ENCODE peak calls at places on chromosomes 5 and 9, in six cellular contexts. W is H1, B is HL-60, P is HepG2, Q is GM23338, S is sigmoid colon. Z is an unnamed sample.
A peak's percentile ranks its signal among the peaks of the same experiment; 100 is the strongest.

GRCh38 chr5:17065468-17065867 is 129.4 kb upstream of the MYO10 start:
- DNase-seq in W (no peak), B (no peak), P (no peak), Q (no peak), S (no peak), Z (no peak)

GRCh38 chr5:103624035-103624461 is 61.5 kb upstream of the NUDT12 start:
- DNase-seq in W (no peak), B (no peak), P (no peak), Q (no peak), S (no peak), Z (no peak)

GRCh38 chr5:176714067-176714466 is 66.8 kb downstream of the TSPAN17 start:
- DNase-seq in W (no peak), B (no peak), P (no peak), Q (no peak), S (no peak), Z (no peak)

GRCh38 chr5:172086312-172086975 is 80.0 kb upstream of the FBXW11 start:
- DNase-seq in W (no peak), B (no peak), P (no peak), Q (no peak), S (peak; percentile 56), Z (no peak)

GRCh38 chr5:81542242-81542641 is 148.3 kb upstream of the ACOT12 start:
- DNase-seq in W (no peak), B (no peak), P (no peak), Q (no peak), S (no peak), Z (no peak)

GRCh38 chr5:55096860-55097259 is 5.6 kb upstream of the GZMA start:
- DNase-seq in W (no peak), B (no peak), P (no peak), Q (no peak), S (no peak), Z (no peak)

GRCh38 chr9:114409103-114409780 is 21.5 kb upstream of the AKNA start:
- DNase-seq in W (no peak), B (peak; percentile 57), P (no peak), Q (peak; percentile 45), S (no peak), Z (no peak)

GRCh38 chr9:15373201-15373530 is 49.5 kb upstream of the SNAPC3 start:
- DNase-seq in W (no peak), B (no peak), P (no peak), Q (no peak), S (no peak), Z (no peak)

GRCh38 chr5:172106511-172107356 is 81.3 kb downstream of the STK10 start:
- DNase-seq in W (no peak), B (peak; percentile 42), P (no peak), Q (peak; percentile 77), S (peak; percentile 78), Z (peak; percentile 86)

GRCh38 chr5:87231037-87231808 is 36.5 kb upstream of the RASA1 start:
- DNase-seq in W (no peak), B (no peak), P (no peak), Q (no peak), S (no peak), Z (no peak)

GRCh38 chr9:4769321-4770080 is 23.2 kb upstream of the RCL1 start:
- DNase-seq in W (no peak), B (no peak), P (no peak), Q (no peak), S (no peak), Z (no peak)

GRCh38 chr9:116395409-116396037 is 241.9 kb downstream of the PAPPA start:
- DNase-seq in W (no peak), B (no peak), P (no peak), Q (no peak), S (no peak), Z (no peak)

DNA sequence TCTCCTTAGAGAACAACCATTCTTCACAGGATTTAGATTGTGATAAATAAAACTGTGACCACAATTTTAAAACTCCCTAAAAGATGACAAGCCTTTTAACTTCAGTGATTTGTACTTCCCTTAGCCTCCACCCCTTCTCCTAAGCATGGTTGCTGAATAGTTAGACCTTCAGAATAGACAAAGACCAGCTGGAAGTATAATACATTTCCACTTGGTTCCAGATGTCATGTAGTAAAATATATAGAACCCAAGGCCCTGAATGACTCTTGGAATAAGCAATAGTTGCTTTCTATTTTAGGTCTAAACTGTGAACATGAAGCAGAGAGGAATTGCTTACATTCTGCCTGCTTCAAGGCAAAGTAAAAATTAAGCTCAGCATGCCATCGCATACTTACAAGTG is 208.7 kb downstream of the ARRDC3 start:
- DNase-seq in W (no peak), B (no peak), P (no peak), Q (no peak), S (no peak), Z (no peak)
- TF ChIP-seq POLR2AphosphoS5 in W (no peak), B (no peak), P (no peak), Q (no peak), S (no peak), Z (no peak)

GRCh38 chr5:67680109-67680508 is 483.5 kb upstream of the CD180 start:
- DNase-seq in W (no peak), B (no peak), P (no peak), Q (no peak), S (no peak), Z (no peak)
- TF ChIP-seq POLR2AphosphoS5 in W (no peak), B (no peak), P (no peak), Q (no peak), S (no peak), Z (no peak)

DNA sequence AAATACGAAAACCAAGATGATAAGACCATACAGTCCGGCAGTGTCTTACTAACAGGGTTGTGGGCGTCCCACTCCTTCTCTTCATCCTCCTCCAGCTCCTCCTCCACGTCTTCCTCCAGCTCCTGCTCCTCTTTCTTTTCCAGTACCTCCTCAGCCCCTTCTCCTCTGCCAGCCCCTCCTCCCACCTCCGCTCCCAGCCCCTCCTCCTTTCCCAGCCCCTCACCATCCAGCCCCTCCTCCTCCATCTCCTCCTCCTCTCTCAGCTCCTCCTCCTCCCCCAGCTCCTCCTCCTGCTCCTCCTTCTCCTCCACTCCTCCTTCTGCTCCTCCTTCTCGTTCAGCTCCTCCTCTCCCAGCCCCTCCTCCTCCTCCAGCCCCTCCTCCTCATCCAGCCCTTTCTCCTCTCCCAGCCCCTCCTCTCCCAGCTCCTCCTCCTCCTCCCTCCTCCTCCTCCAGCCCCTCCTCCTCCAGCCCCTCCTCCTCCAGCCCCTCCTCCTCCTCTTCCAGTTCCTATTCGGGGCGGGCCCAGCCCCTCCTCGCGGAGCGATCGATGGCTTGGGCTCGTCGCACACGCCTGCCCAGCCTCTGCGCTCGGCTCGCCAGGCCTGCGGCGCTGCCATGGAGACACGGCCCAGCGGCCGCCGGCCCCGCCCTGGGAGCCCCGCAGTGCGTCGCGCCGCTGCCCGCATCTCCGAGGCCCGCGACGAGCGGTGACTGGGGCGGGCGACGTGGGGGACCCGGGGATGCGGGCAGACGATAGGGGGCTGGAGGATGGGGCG is at the start of gene BRD3OS:
- DNase-seq in W (peak; percentile 99), B (peak; percentile 94), P (peak; percentile 88), Q (peak; percentile 99), S (peak; percentile 99), Z (peak; percentile 95)
- TF ChIP-seq POLR2AphosphoS5 in W (no peak), B (no peak), P (no peak), Q (peak; percentile 46), S (no peak), Z (peak; percentile 26)

GRCh38 chr9:76895186-76895585 is 10.7 kb downstream of the PRUNE2 start:
- DNase-seq in W (no peak), B (no peak), P (no peak), Q (no peak), S (peak; percentile 77), Z (no peak)

GRCh38 chr9:76891874-76892273 is 14.0 kb downstream of the PRUNE2 start:
- DNase-seq in W (no peak), B (no peak), P (no peak), Q (no peak), S (no peak), Z (no peak)

GRCh38 chr9:76891279-76891678 is 14.6 kb downstream of the PRUNE2 start:
- DNase-seq in W (no peak), B (no peak), P (no peak), Q (no peak), S (no peak), Z (no peak)

GRCh38 chr9:76894198-76894597 is 11.7 kb downstream of the PRUNE2 start:
- DNase-seq in W (no peak), B (no peak), P (no peak), Q (no peak), S (no peak), Z (no peak)

GRCh38 chr9:76893395-76893932 is 12.4 kb downstream of the PRUNE2 start:
- DNase-seq in W (no peak), B (no peak), P (no peak), Q (no peak), S (peak; percentile 88), Z (no peak)
- TF ChIP-seq POLR2AphosphoS5 in W (no peak), B (no peak), P (no peak), Q (no peak), S (peak; percentile 70), Z (no peak)

GRCh38 chr9:92770005-92770995 is 5.7 kb upstream of the BICD2 start:
- DNase-seq in W (no peak), B (peak; percentile 84), P (peak; percentile 43), Q (peak; percentile 61), S (no peak), Z (no peak)
- TF ChIP-seq POLR2AphosphoS5 in W (peak; percentile 27), B (peak; percentile 27), P (no peak), Q (no peak), S (no peak), Z (no peak)

GRCh38 chr5:130021000-130021399 is 116.7 kb downstream of the CHSY3 start:
- DNase-seq in W (no peak), B (no peak), P (no peak), Q (no peak), S (no peak), Z (no peak)
- TF ChIP-seq POLR2AphosphoS5 in W (no peak), B (no peak), P (no peak), Q (no peak), S (no peak), Z (no peak)

GRCh38 chr5:147835386-147835798 is 3.9 kb upstream of the SPINK1 start:
- DNase-seq in W (no peak), B (no peak), P (peak; percentile 94), Q (no peak), S (no peak), Z (no peak)
- TF ChIP-seq POLR2AphosphoS5 in W (no peak), B (no peak), P (no peak), Q (no peak), S (no peak), Z (no peak)

DNA sequence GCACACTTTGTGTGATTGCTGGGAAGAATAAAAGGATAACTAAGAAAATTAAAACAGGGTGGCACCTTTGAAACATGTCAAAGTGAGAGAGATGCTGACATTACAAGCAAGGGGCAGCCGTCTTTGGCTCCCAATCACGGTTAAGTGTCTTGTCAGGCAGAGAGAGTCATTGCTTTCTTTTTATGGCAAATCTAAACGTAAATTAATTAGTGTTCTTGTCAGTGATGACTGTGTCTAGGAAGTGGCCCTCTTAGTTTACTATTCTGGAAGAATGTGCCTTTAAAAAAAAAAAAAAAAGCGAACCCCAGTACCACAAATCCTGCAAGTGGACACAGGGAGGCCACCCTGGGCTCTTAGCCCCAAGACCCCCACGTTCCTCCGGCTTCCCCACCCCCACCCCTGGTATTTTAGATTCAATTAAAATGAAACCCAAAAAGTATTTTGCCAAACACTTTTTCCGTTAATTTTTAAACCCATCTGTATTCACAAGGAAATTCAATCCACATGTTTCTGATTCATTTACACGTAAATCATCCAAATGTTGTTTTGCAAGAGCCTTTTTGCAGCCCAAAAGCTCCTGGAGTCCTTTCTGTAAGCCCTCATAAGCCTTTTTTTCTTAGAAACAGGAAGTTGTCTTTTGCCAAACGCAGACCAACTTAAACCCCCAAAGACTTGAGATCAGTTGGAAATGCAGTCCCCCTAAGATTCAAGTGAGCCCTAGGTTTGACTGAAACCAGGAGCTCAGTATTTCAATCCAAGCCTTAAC is 399.3 kb downstream of the EBF1 start:
- DNase-seq in W (no peak), B (no peak), P (no peak), Q (no peak), S (no peak), Z (no peak)
- TF ChIP-seq POLR2AphosphoS5 in W (no peak), B (no peak), P (no peak), Q (no peak), S (no peak), Z (no peak)

GRCh38 chr9:34986541-34987047 is 3.0 kb upstream of the DNAJB5 start:
- DNase-seq in W (no peak), B (peak; percentile 53), P (no peak), Q (peak; percentile 69), S (no peak), Z (peak; percentile 75)
- TF ChIP-seq POLR2AphosphoS5 in W (no peak), B (no peak), P (no peak), Q (no peak), S (no peak), Z (no peak)